ENCODE peak calls at places on chromosomes 1 and 21, in six cellular contexts. Q is AG04450, X is progenitor cell of endocrine pancreas, Z is ovary, K is foreskin fibroblast, L is A673. B is an unnamed sample.

GRCh38 chr21:34989337-34990151 is 59.6 kb downstream of the RUNX1 start:
- DNase-seq in Q (no peak), X (no peak), Z (no peak), K (peak), L (no peak), B (no peak)

GRCh38 chr1:201361652-201362504 is 15.6 kb downstream of the TNNT2 start:
- DNase-seq in Z (no peak), Q (no peak), K (peak), X (peak), L (peak), B (peak)

GRCh38 chr1:219296916-219297315 is 123.2 kb downstream of the LYPLAL1 start:
- DNase-seq in Q (no peak), Z (no peak), K (no peak), L (no peak), X (no peak), B (no peak)

GRCh38 chr1:202018476-202019234 is 8.3 kb downstream of the ELF3 start:
- DNase-seq in K (no peak), Z (no peak), X (peak), Q (no peak), L (no peak), B (no peak)

GRCh38 chr1:239725371-239725770 is 339.0 kb downstream of the CHRM3 start:
- DNase-seq in L (no peak), Q (no peak), Z (no peak), K (no peak), X (no peak), B (no peak)

GRCh38 chr1:33425900-33426299 is 5.0 kb downstream of the PHC2 start:
- DNase-seq in K (no peak), Q (no peak), L (no peak), Z (no peak), X (no peak), B (no peak)

GRCh38 chr1:177511036-177511435 is 340.3 kb downstream of the BRINP2 start:
- DNase-seq in X (no peak), Z (no peak), L (no peak), Q (no peak), K (peak), B (no peak)

GRCh38 chr21:34022557-34023335 is 50.6 kb upstream of the MRPS6 start:
- DNase-seq in K (peak), X (no peak), Z (no peak), Q (no peak), L (peak), B (no peak)

GRCh38 chr1:109914587-109915240 is 4.1 kb downstream of the CSF1 start:
- DNase-seq in L (no peak), Q (no peak), X (no peak), Z (no peak), K (peak), B (no peak)

GRCh38 chr1:16073490-16074104 is at the start of gene FAM131C:
- DNase-seq in K (peak), L (peak), Z (peak), Q (no peak), X (peak), B (peak)

GRCh38 chr1:109530457-109531204 is 9.0 kb upstream of the GPR61 start:
- DNase-seq in X (no peak), Z (no peak), Q (no peak), L (no peak), K (peak), B (no peak)

GRCh38 chr1:159779403-159779851 is 1.3 kb upstream of the DUSP23 start:
- DNase-seq in Q (peak), X (no peak), L (no peak), K (peak), Z (no peak), B (no peak)

GRCh38 chr1:57277681-57278080 is 146.2 kb downstream of the DAB1 start:
- DNase-seq in Z (no peak), L (no peak), K (no peak), Q (no peak), X (no peak), B (no peak)

GRCh38 chr21:33871171-33871570 is 44.4 kb downstream of the ATP5PO start:
- DNase-seq in Q (no peak), X (no peak), K (peak), Z (no peak), L (no peak), B (no peak)

GRCh38 chr1:209490013-209490412 is 93.5 kb upstream of the CAMK1G start:
- DNase-seq in K (peak), Q (no peak), Z (no peak), L (peak), X (no peak), B (no peak)

GRCh38 chr1:1599919-1600860 is at the start of gene FNDC10:
- DNase-seq in Z (no peak), X (no peak), L (no peak), Q (no peak), K (no peak), B (peak)

GRCh38 chr1:61782771-61783170 is 40.5 kb downstream of the PATJ start:
- DNase-seq in X (no peak), L (no peak), Q (no peak), Z (no peak), K (no peak), B (no peak)

GRCh38 chr1:4024811-4025210 is 124.7 kb upstream of the C1orf174 start:
- DNase-seq in K (no peak), Z (no peak), X (no peak), Q (no peak), L (no peak), B (no peak)

GRCh38 chr1:14928886-14929546 is 224.5 kb upstream of the TMEM51 start:
- DNase-seq in Q (no peak), Z (no peak), K (no peak), L (no peak), X (no peak), B (no peak)
- TF ChIP-seq CTCF in Q (no peak), Z (no peak), K (no peak), L (no peak), X (no peak), B (no peak)

GRCh38 chr1:185559684-185560310 is 174.4 kb upstream of the HMCN1 start:
- DNase-seq in Q (no peak), L (peak), K (peak), Z (no peak), X (no peak), B (peak)
- TF ChIP-seq CTCF in Q (peak), L (peak), K (peak), Z (no peak), X (peak), B (no peak)

DNA sequence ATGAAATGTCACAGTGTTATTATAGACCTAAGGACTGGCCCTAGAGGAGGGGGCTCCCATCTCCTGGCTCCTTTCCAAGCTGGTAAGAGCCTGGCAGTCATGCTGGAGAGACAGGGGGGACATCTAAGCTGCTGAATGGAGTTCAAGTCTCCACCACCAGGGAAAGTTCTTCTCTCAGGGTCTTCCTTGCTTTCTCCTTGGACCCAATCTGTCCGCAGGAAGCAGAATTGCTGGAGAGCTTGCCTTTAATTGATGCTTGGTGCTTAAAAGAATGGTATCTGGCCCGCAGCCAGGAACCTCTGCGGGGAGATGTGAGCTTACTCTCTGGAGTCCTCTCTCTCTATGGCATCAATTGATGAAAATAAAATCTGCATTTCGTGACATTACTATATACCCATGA is 25.1 kb downstream of the IRF2BP2 start:
- DNase-seq in L (peak), Z (peak), Q (no peak), K (peak), X (no peak), B (no peak)
- TF ChIP-seq CTCF in L (no peak), Z (no peak), Q (no peak), K (no peak), X (no peak), B (no peak)

GRCh38 chr1:229231754-229232119 is 39.2 kb upstream of the RAB4A start:
- DNase-seq in Z (no peak), Q (no peak), X (no peak), L (peak), K (no peak), B (no peak)
- TF ChIP-seq CTCF in Z (no peak), Q (no peak), X (no peak), L (no peak), K (no peak), B (no peak)

GRCh38 chr1:78603206-78603605 is 17.0 kb upstream of the IFI44L start:
- DNase-seq in L (no peak), X (no peak), K (no peak), Q (no peak), Z (no peak), B (no peak)

GRCh38 chr1:78604643-78605042 is 15.6 kb upstream of the IFI44L start:
- DNase-seq in L (no peak), Q (no peak), Z (no peak), X (no peak), K (no peak), B (no peak)

GRCh38 chr1:78606274-78606673 is 14.0 kb upstream of the IFI44L start:
- DNase-seq in X (no peak), L (no peak), Z (no peak), Q (no peak), K (no peak), B (no peak)

GRCh38 chr1:78607944-78608343 is 12.3 kb upstream of the IFI44L start:
- DNase-seq in Z (no peak), X (no peak), L (no peak), Q (no peak), K (no peak), B (no peak)

GRCh38 chr1:78607334-78607927 is 12.8 kb upstream of the IFI44L start:
- DNase-seq in K (peak), Q (no peak), Z (no peak), X (no peak), L (peak), B (no peak)
- TF ChIP-seq CTCF in K (peak), Q (peak), Z (peak), X (peak), L (peak), B (peak)

B was measured in endothelial cell.